ENCODE peak calls at places on chromosomes 16 and 17, in nine cellular contexts. M is SK-N-SH, W is K562, X is breast epithelium, C is vagina, R is Panc1, O is HCT116, I is GM23338, V is suprapubic skin. J is an unnamed sample.

GRCh38 chr17:43334744-43335400 is 63.9 kb upstream of the ARL4D start:
- DNase-seq in M (no peak), W (no peak), X (no peak), C (no peak), R (no peak), O (no peak), I (no peak), V (no peak), J (no peak)

GRCh38 chr16:5010576-5011329 is 23.0 kb downstream of the NAGPA start:
- DNase-seq in M (no peak), W (no peak), X (no peak), C (no peak), R (no peak), O (no peak), I (peak), V (no peak), J (no peak)

GRCh38 chr16:78519896-78520295 is 420.4 kb downstream of the WWOX start:
- DNase-seq in M (no peak), W (no peak), X (no peak), C (no peak), R (no peak), O (no peak), I (no peak), V (no peak), J (no peak)

GRCh38 chr17:17759164-17759563 is 77.6 kb downstream of the SREBF1 start:
- DNase-seq in M (no peak), W (no peak), X (no peak), C (no peak), R (no peak), O (no peak), I (no peak), V (no peak), J (no peak)

GRCh38 chr16:765971-766819 is 5.7 kb downstream of the MSLN start:
- DNase-seq in M (no peak), W (no peak), X (no peak), C (no peak), R (no peak), O (no peak), I (no peak), V (no peak), J (no peak)

GRCh38 chr17:54968954-54969400 is 412 bp downstream of the STXBP4 start:
- DNase-seq in M (peak), W (peak), X (peak), C (no peak), R (no peak), O (no peak), I (no peak), V (no peak), J (no peak)

GRCh38 chr17:64783556-64784352 is 121.6 kb upstream of the SMURF2 start:
- DNase-seq in M (no peak), W (no peak), X (no peak), C (peak), R (no peak), O (no peak), I (no peak), V (peak), J (no peak)

GRCh38 chr16:3175157-3176153 is 12.5 kb upstream of the OR1F1 start:
- DNase-seq in M (no peak), W (peak), X (no peak), C (no peak), R (no peak), O (peak), I (peak), V (no peak), J (no peak)

GRCh38 chr16:85968041-85968920 is 69.3 kb downstream of the IRF8 start:
- DNase-seq in M (no peak), W (no peak), X (no peak), C (no peak), R (no peak), O (no peak), I (no peak), V (no peak), J (no peak)

GRCh38 chr17:48487221-48487620 is 43.6 kb downstream of the HOXB1 start:
- DNase-seq in M (no peak), W (no peak), X (no peak), C (no peak), R (no peak), O (no peak), I (no peak), V (no peak), J (no peak)

GRCh38 chr17:48484850-48485249 is 46.0 kb downstream of the HOXB1 start:
- DNase-seq in M (no peak), W (no peak), X (no peak), C (no peak), R (no peak), O (peak), I (no peak), V (no peak), J (no peak)

GRCh38 chr17:48488548-48489106 is 42.2 kb downstream of the HOXB1 start:
- DNase-seq in M (no peak), W (peak), X (no peak), C (no peak), R (no peak), O (no peak), I (no peak), V (no peak), J (no peak)

GRCh38 chr17:48484256-48484655 is 46.6 kb downstream of the HOXB1 start:
- DNase-seq in M (no peak), W (no peak), X (no peak), C (no peak), R (no peak), O (no peak), I (no peak), V (no peak), J (no peak)

GRCh38 chr17:48486557-48486956 is 44.3 kb downstream of the HOXB1 start:
- DNase-seq in M (no peak), W (peak), X (no peak), C (no peak), R (no peak), O (peak), I (no peak), V (no peak), J (no peak)
- TF ChIP-seq CTCF in M (peak), W (peak), X (no peak), C (no peak), R (no peak), O (no peak), I (no peak), V (no peak), J (no peak)

DNA sequence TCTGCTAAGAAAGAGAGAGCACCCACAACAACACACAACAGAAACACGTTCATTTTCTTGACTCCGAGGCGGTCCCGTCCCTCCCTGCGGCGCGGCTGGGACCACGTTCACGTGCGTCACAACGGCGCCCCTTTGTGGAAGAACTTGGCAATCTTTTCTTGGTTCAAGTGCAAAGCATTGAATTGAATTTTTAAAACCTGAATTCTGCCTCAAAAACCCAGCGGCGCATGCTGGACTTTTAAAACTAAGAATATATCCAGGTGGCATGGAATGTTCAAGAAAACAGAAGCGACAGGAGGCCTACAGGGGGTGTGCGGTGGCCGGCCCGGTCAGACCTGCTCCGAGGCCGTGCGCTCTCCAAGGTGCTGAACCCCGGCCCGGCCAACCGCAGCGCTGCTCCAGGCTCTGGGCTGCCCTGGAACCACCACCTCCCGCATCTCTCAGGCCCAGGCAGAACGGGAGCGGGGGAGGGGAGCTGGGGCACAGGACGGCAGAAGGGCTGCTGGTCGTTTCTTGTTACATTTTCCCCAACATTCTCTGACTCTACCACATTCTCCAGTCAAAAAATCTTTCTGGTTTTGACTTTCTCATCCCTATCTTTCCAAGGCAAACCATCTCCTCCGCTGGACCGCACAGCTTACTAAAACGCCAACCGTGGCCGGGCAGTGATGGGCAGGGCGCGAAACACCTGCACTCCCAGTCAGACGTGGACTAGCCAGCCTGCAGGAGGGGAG is 3.4 kb upstream of the HEXD start:
- DNase-seq in M (peak), W (peak), X (peak), C (no peak), R (no peak), O (peak), I (peak), V (no peak), J (peak)
- TF ChIP-seq POLR2AphosphoS5 in M (no peak), W (no peak), X (no peak), C (no peak), R (no peak), O (no peak), I (no peak), V (no peak), J (no peak)

GRCh38 chr16:47634126-47634525 is 173.0 kb downstream of the PHKB start:
- DNase-seq in M (no peak), W (no peak), X (no peak), C (no peak), R (no peak), O (no peak), I (no peak), V (no peak), J (no peak)

GRCh38 chr16:47631131-47631530 is 170.0 kb downstream of the PHKB start:
- DNase-seq in M (no peak), W (no peak), X (no peak), C (no peak), R (no peak), O (no peak), I (no peak), V (no peak), J (no peak)

GRCh38 chr16:47638175-47638574 is 177.0 kb downstream of the PHKB start:
- DNase-seq in M (no peak), W (no peak), X (no peak), C (no peak), R (no peak), O (no peak), I (no peak), V (no peak), J (no peak)

GRCh38 chr16:47636501-47637090 is 175.5 kb downstream of the PHKB start:
- DNase-seq in M (no peak), W (no peak), X (no peak), C (no peak), R (no peak), O (no peak), I (no peak), V (no peak), J (no peak)
- TF ChIP-seq CTCF in M (no peak), W (no peak), X (no peak), C (no peak), R (no peak), O (no peak), I (no peak), V (no peak), J (no peak)

DNA sequence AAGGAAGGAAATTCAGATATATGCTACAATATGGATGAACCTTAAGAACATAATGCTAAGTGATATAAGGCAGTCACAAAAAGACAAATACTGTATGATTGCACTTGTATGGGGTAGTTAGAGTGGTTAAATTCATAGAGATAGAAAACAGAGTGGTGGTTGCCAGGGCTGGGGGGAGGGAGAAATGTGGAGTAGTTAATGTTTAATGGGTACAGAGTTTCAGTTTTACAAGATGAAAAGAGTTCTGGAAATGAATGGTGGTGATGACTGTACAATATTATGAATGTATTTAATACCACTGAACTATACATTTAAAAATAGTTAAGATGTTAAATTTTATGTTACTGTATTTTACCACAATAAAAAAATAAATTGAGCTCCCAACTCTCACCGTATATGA is 157.9 kb downstream of the TOX3 start:
- DNase-seq in M (no peak), W (no peak), X (no peak), C (no peak), R (no peak), O (no peak), I (no peak), V (no peak), J (no peak)
- TF ChIP-seq POLR2AphosphoS5 in M (no peak), W (no peak), X (no peak), C (no peak), R (no peak), O (no peak), I (no peak), V (no peak), J (no peak)

GRCh38 chr17:76000016-76000754 is 470 bp upstream of the CDK3 start:
- DNase-seq in M (peak), W (peak), X (no peak), C (no peak), R (no peak), O (peak), I (peak), V (no peak), J (peak)
- TF ChIP-seq CTCF in M (peak), W (peak), X (peak), C (no peak), R (peak), O (peak), I (peak), V (peak), J (peak)

GRCh38 chr17:16383216-16383615 is 2.3 kb downstream of the UBB start:
- DNase-seq in M (no peak), W (no peak), X (no peak), C (no peak), R (no peak), O (no peak), I (no peak), V (no peak), J (no peak)
- TF ChIP-seq POLR2AphosphoS5 in M (no peak), W (no peak), X (no peak), C (no peak), R (no peak), O (peak), I (no peak), V (no peak), J (no peak)

DNA sequence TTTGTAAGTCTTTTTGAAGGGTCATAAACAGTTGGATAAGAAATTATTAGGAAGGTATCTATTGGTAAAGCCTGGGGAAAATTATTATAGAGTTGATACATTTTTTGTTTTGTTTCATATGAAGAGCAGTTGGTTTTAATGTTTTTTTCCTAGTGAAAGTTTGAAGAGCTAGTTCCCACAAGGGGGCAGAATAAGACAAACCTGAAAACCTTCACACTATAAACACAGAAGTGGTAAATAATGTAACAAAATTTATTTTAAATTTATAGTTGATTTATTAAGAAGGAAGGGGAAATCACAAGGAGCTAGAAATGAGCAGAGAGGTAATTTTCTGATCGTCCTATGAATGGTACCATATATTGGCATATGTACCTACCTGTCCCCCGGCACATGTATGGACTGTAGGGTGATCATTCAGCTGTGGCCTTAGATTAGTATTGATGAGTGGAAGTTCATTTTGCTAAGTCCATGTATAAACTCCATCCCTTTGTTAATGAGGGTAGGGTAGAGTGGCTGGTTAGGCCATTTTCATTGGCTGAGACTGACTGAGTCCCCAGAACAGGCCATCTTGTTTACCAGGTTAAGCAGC is 116.3 kb downstream of the TANC2 start:
- DNase-seq in M (peak), W (no peak), X (no peak), C (no peak), R (no peak), O (peak), I (peak), V (no peak), J (no peak)
- TF ChIP-seq CTCF in M (peak), W (peak), X (peak), C (no peak), R (peak), O (peak), I (no peak), V (no peak), J (no peak)

J was measured in stomach.